ENCODE peak calls at places on chromosome 21, in eight cellular contexts. I, W, A, G, C, E, R and Z are unnamed samples.

GRCh38 chr21:40839551-40839950 is 7.4 kb downstream of the DSCAM start:
- DNase-seq in E (no peak), A (peak), W (no peak), G (no peak), R (no peak), I (no peak), C (no peak), Z (no peak)

GRCh38 chr21:33299181-33299752 is 25.5 kb upstream of the IFNAR1 start:
- DNase-seq in G (no peak), W (peak), I (no peak), E (no peak), R (peak), A (no peak), C (no peak), Z (peak)

GRCh38 chr21:42229676-42230075 is 10.7 kb downstream of the ABCG1 start:
- DNase-seq in C (no peak), R (no peak), I (no peak), W (no peak), G (no peak), E (peak), A (no peak), Z (no peak)

GRCh38 chr21:33036430-33037162 is 10.9 kb downstream of the OLIG2 start:
- DNase-seq in G (peak), W (peak), A (no peak), C (no peak), R (peak), I (peak), E (peak), Z (no peak)

GRCh38 chr21:34965200-34966174 is 83.6 kb downstream of the RUNX1 start:
- DNase-seq in G (peak), W (no peak), R (peak), A (no peak), E (no peak), I (no peak), C (no peak), Z (no peak)

GRCh38 chr21:39136711-39137110 is 46.5 kb downstream of the PSMG1 start:
- DNase-seq in W (no peak), R (peak), C (no peak), I (no peak), E (no peak), G (peak), A (no peak), Z (no peak)

GRCh38 chr21:17416139-17416538 is 96.7 kb upstream of the CXADR start:
- DNase-seq in E (no peak), A (no peak), W (no peak), R (no peak), C (no peak), G (peak), I (no peak), Z (no peak)

GRCh38 chr21:29624776-29625175 is 315.0 kb downstream of the GRIK1 start:
- DNase-seq in G (no peak), A (no peak), R (no peak), W (no peak), E (no peak), I (no peak), C (no peak), Z (no peak)

GRCh38 chr21:29671728-29672127 is 268.1 kb downstream of the GRIK1 start:
- DNase-seq in W (no peak), E (no peak), R (no peak), A (no peak), G (no peak), I (peak), C (no peak), Z (no peak)

GRCh38 chr21:41769106-41769505 is 2.3 kb upstream of the RIPK4 start:
- DNase-seq in A (no peak), R (no peak), C (peak), G (no peak), E (no peak), I (no peak), W (no peak), Z (no peak)

GRCh38 chr21:28018741-28019669 is 973.7 kb downstream of the LTN1 start:
- DNase-seq in I (peak), E (no peak), C (no peak), A (peak), W (peak), G (no peak), R (no peak), Z (no peak)

GRCh38 chr21:37098756-37099155 is 25.7 kb downstream of the TTC3 start:
- DNase-seq in C (no peak), G (no peak), I (no peak), W (no peak), E (no peak), A (no peak), R (no peak), Z (no peak)

GRCh38 chr21:34630536-34631143 is 15.7 kb upstream of the RCAN1 start:
- DNase-seq in E (no peak), A (peak), R (peak), W (peak), I (peak), C (no peak), G (peak), Z (peak)

GRCh38 chr21:45386728-45387371 is 18.1 kb upstream of the COL18A1 start:
- DNase-seq in E (peak), R (peak), W (no peak), A (no peak), I (peak), C (peak), G (peak), Z (no peak)

GRCh38 chr21:46066843-46067331 is 31.0 kb upstream of the COL6A2 start:
- DNase-seq in W (no peak), I (no peak), R (no peak), C (peak), G (peak), A (peak), E (peak), Z (no peak)

GRCh38 chr21:31340942-31341487 is 3.0 kb downstream of the TIAM1 start:
- DNase-seq in C (no peak), R (no peak), I (no peak), A (no peak), E (no peak), W (no peak), G (no peak), Z (no peak)

GRCh38 chr21:42903817-42904216 is 10.7 kb downstream of the NDUFV3 start:
- DNase-seq in C (no peak), E (no peak), A (no peak), G (no peak), R (no peak), I (no peak), W (no peak), Z (no peak)

GRCh38 chr21:45489480-45489982 is 52.7 kb downstream of the SLC19A1 start:
- DNase-seq in A (no peak), R (no peak), C (no peak), W (no peak), G (no peak), I (no peak), E (no peak), Z (no peak)

GRCh38 chr21:41664881-41665765 is 101.7 kb downstream of the RIPK4 start:
- DNase-seq in R (peak), A (no peak), W (no peak), C (peak), G (peak), I (no peak), E (no peak), Z (no peak)

GRCh38 chr21:32844653-32845443 is 73.3 kb upstream of the PAXBP1 start:
- DNase-seq in E (no peak), G (peak), C (no peak), W (no peak), I (no peak), A (no peak), R (peak), Z (no peak)

GRCh38 chr21:43369124-43369523 is 57.8 kb downstream of the SIK1 start:
- DNase-seq in A (no peak), E (no peak), W (peak), C (no peak), G (peak), I (peak), R (peak), Z (no peak)

GRCh38 chr21:46597896-46598343 is 7.0 kb downstream of the S100B start:
- DNase-seq in C (no peak), I (no peak), R (no peak), A (no peak), E (no peak), W (peak), G (no peak), Z (no peak)

GRCh38 chr21:34243562-34243961 is 120.2 kb upstream of the KCNE2 start:
- DNase-seq in R (peak), I (peak), C (no peak), E (no peak), G (peak), A (peak), W (no peak), Z (peak)

GRCh38 chr21:28993293-28993629 is 584 bp upstream of the LTN1 start:
- DNase-seq in E (no peak), W (no peak), I (no peak), C (no peak), G (no peak), R (no peak), A (no peak), Z (no peak)

GRCh38 chr21:44520326-44521300 is 19.4 kb downstream of the KRTAP10-1 start:
- DNase-seq in G (no peak), E (peak), A (no peak), C (peak), I (no peak), R (no peak), W (no peak), Z (peak)

GRCh38 chr21:16040601-16041000 is 310.8 kb downstream of the USP25 start:
- DNase-seq in C (no peak), I (no peak), E (no peak), W (no peak), A (no peak), R (peak), G (peak), Z (no peak)

GRCh38 chr21:45129231-45129923 is 55.0 kb downstream of the ADARB1 start:
- DNase-seq in I (no peak), W (no peak), C (peak), R (peak), E (no peak), G (peak), A (peak), Z (no peak)